ENCODE peak calls at places on chromosomes 12 and 14, in ten cellular contexts. M is activated T-cell treated with anti-CD3 and anti-CD28 coated beads, Interleukin-2, amount 50 U/mL, for 4 hours; G is HTR-8/SVneo; F is caudate nucleus; Z is neuronal stem cell; X is heart left ventricle; Q is Peyer's patch; V is fibroblast of the aortic adventitia; O is NCI-H1417 treated with DMSO at 0.1 percent for 48 hours; W is NCI-H748 treated with DMSO at 0.1 percent for 48 hours. E is an unnamed sample.

GRCh38 chr14:92531151-92531873 is 17.7 kb downstream of the RIN3 start:
- DNase-seq in F (no peak), V (no peak), M (peak), X (no peak), O (no peak), Q (no peak), Z (no peak), W (no peak), G (no peak), E (no peak)

GRCh38 chr14:64757601-64758000 is 53.4 kb downstream of the PLEKHG3 start:
- DNase-seq in V (no peak), Q (no peak), M (no peak), W (no peak), G (no peak), X (no peak), Z (no peak), O (no peak), F (no peak), E (no peak)

GRCh38 chr14:36086629-36087380 is 89.7 kb downstream of the PTCSC3 start:
- DNase-seq in M (no peak), G (no peak), X (no peak), V (no peak), Z (no peak), O (no peak), W (no peak), F (no peak), Q (no peak), E (no peak)

GRCh38 chr14:69288001-69288771 is 28.2 kb downstream of the GALNT16 start:
- DNase-seq in F (peak), V (peak), Q (no peak), W (no peak), O (no peak), G (no peak), M (no peak), Z (no peak), X (peak), E (peak)

GRCh38 chr12:130714591-130715149 is 1.4 kb downstream of the RIMBP2 start:
- DNase-seq in Q (no peak), X (peak), Z (no peak), V (no peak), G (no peak), F (peak), O (no peak), M (no peak), W (no peak), E (no peak)

GRCh38 chr12:132406498-132407461 is 77.4 kb upstream of the GALNT9 start:
- DNase-seq in W (no peak), F (no peak), Q (no peak), O (no peak), M (no peak), G (no peak), X (peak), Z (no peak), V (no peak), E (no peak)

GRCh38 chr12:49924847-49925246 is 21.1 kb upstream of the FAIM2 start:
- DNase-seq in Q (no peak), G (no peak), V (no peak), M (no peak), X (peak), O (no peak), F (no peak), W (no peak), Z (no peak), E (no peak)

GRCh38 chr12:57101892-57102695 is 9.1 kb downstream of the STAT6 start:
- DNase-seq in V (no peak), O (no peak), W (no peak), Q (peak), X (no peak), G (no peak), M (no peak), Z (no peak), F (no peak), E (peak)

GRCh38 chr14:105793836-105794235 is 267.5 kb downstream of the TMEM121 start:
- DNase-seq in M (no peak), F (no peak), X (no peak), Z (no peak), O (no peak), Q (no peak), V (no peak), G (no peak), W (no peak), E (no peak)

GRCh38 chr12:116420476-116420875 is 138.7 kb upstream of the MAP1LC3B2 start:
- DNase-seq in X (no peak), Q (no peak), O (no peak), M (no peak), F (no peak), V (no peak), Z (no peak), W (no peak), G (no peak), E (no peak)